ENCODE peak calls at places on chromosomes 5 and 9, in ten cellular contexts. G is lower leg skin; H is activated naive CD4-positive, alpha-beta T cell treated with anti-CD3 and anti-CD28 coated beads, Interleukin-2, amount 50 U/mL, for 72 hours; J is activated CD8-positive, alpha-beta memory T cell treated with anti-CD3 and anti-CD28 coated beads, Interleukin-2, amount 10 ng/mL, durations not matched to agents 7 days and 5 days; N is GM23248; A is GM12892; Y is anterior cingulate cortex; S is skeletal muscle cell; O is stimulated activated CD8-positive, alpha-beta memory T cell treated with anti-CD3 and anti-CD28 coated beads, Interleukin-15, amount 100 ng/mL, for 24 hours; D is Daoy. X is an unnamed sample.

GRCh38 chr9:6405371-6405770 is 7.6 kb upstream of the UHRF2 start:
- DNase-seq in G (no peak), H (no peak), J (no peak), N (no peak), A (no peak), Y (no peak), S (no peak), O (no peak), D (no peak), X (no peak)

GRCh38 chr5:113574417-113574816 is 60.9 kb downstream of the YTHDC2 start:
- DNase-seq in G (no peak), H (no peak), J (no peak), N (peak; percentile 78), A (no peak), Y (no peak), S (peak; percentile 61), O (no peak), D (peak; percentile 97), X (peak; percentile 51)

GRCh38 chr9:97938081-97938644 is at the start of gene HEMGN:
- DNase-seq in G (no peak), H (no peak), J (peak; percentile 59), N (no peak), A (no peak), Y (no peak), S (no peak), O (no peak), D (no peak), X (no peak)

GRCh38 chr9:128314697-128315096 is 7.5 kb downstream of the TRUB2 start:
- DNase-seq in G (no peak), H (no peak), J (no peak), N (no peak), A (no peak), Y (no peak), S (no peak), O (no peak), D (no peak), X (no peak)

GRCh38 chr9:2722715-2723114 is 5.4 kb downstream of the KCNV2 start:
- DNase-seq in G (no peak), H (no peak), J (no peak), N (peak; percentile 68), A (no peak), Y (no peak), S (peak; percentile 34), O (no peak), D (peak; percentile 15), X (peak; percentile 28)

GRCh38 chr5:179343021-179343781 is 2.1 kb downstream of the ADAMTS2 start:
- DNase-seq in G (no peak), H (no peak), J (no peak), N (peak; percentile 43), A (no peak), Y (no peak), S (no peak), O (no peak), D (no peak), X (no peak)

GRCh38 chr5:76358-77169 is 15.4 kb upstream of the PLEKHG4B start:
- DNase-seq in G (peak; percentile 75), H (no peak), J (peak; percentile 15), N (no peak), A (no peak), Y (no peak), S (no peak), O (no peak), D (no peak), X (no peak)

GRCh38 chr5:100905259-100905914 is 2.3 kb upstream of the ST8SIA4 start:
- DNase-seq in G (no peak), H (no peak), J (peak; percentile 50), N (no peak), A (no peak), Y (no peak), S (no peak), O (no peak), D (no peak), X (no peak)

GRCh38 chr5:2841208-2841607 is 89.7 kb upstream of the IRX2 start:
- DNase-seq in G (no peak), H (no peak), J (no peak), N (no peak), A (no peak), Y (no peak), S (no peak), O (no peak), D (peak; percentile 50), X (no peak)

GRCh38 chr5:118606940-118607339 is 381.4 kb downstream of the DTWD2 start:
- DNase-seq in G (no peak), H (no peak), J (no peak), N (no peak), A (no peak), Y (no peak), S (no peak), O (no peak), D (no peak), X (no peak)

GRCh38 chr5:150615141-150615699 is 25.2 kb upstream of the SYNPO start:
- DNase-seq in G (no peak), H (no peak), J (no peak), N (peak; percentile 83), A (no peak), Y (no peak), S (no peak), O (no peak), D (peak; percentile 38), X (peak; percentile 39)

GRCh38 chr5:151106073-151106472 is 25.2 kb upstream of the TNIP1 start:
- DNase-seq in G (no peak), H (no peak), J (no peak), N (no peak), A (no peak), Y (no peak), S (no peak), O (no peak), D (no peak), X (no peak)

GRCh38 chr5:67887648-67888047 is 327.9 kb upstream of the PIK3R1 start:
- DNase-seq in G (no peak), H (no peak), J (no peak), N (no peak), A (no peak), Y (no peak), S (no peak), O (no peak), D (no peak), X (no peak)

GRCh38 chr9:131015876-131016397 is 7.0 kb downstream of the LAMC3 start:
- DNase-seq in G (no peak), H (no peak), J (no peak), N (no peak), A (no peak), Y (no peak), S (no peak), O (no peak), D (no peak), X (no peak)

GRCh38 chr5:134125195-134126015 is 10.9 kb downstream of the TCF7 start:
- DNase-seq in G (no peak), H (peak; percentile 80), J (no peak), N (peak; percentile 99), A (no peak), Y (peak; percentile 24), S (peak; percentile 71), O (no peak), D (peak; percentile 97), X (peak; percentile 95)

GRCh38 chr5:103454774-103455173 is 107.8 kb downstream of the NUDT12 start:
- DNase-seq in G (no peak), H (no peak), J (no peak), N (peak; percentile 39), A (no peak), Y (no peak), S (no peak), O (no peak), D (no peak), X (no peak)

GRCh38 chr5:69188811-69189161 is 597 bp upstream of the CENPH start:
- DNase-seq in G (no peak), H (no peak), J (no peak), N (no peak), A (no peak), Y (no peak), S (no peak), O (no peak), D (no peak), X (no peak)

GRCh38 chr9:39108145-39108544 is 179.8 kb downstream of the CNTNAP3 start:
- DNase-seq in G (no peak), H (no peak), J (no peak), N (no peak), A (no peak), Y (no peak), S (no peak), O (no peak), D (peak; percentile 0), X (no peak)

GRCh38 chr5:149273237-149273636 is 1.6 kb downstream of the AFAP1L1 start:
- DNase-seq in G (no peak), H (no peak), J (no peak), N (no peak), A (no peak), Y (no peak), S (no peak), O (no peak), D (no peak), X (no peak)

GRCh38 chr9:98190757-98191105 is 1.7 kb downstream of the CORO2A start:
- DNase-seq in G (no peak), H (no peak), J (no peak), N (no peak), A (no peak), Y (no peak), S (no peak), O (no peak), D (no peak), X (no peak)

GRCh38 chr5:131792900-131793299 is 3.9 kb downstream of the FNIP1 start:
- DNase-seq in G (no peak), H (no peak), J (no peak), N (peak; percentile 33), A (no peak), Y (no peak), S (no peak), O (no peak), D (no peak), X (no peak)

GRCh38 chr5:65137631-65138030 is 344.1 kb downstream of the ADAMTS6 start:
- DNase-seq in G (no peak), H (no peak), J (no peak), N (no peak), A (no peak), Y (no peak), S (no peak), O (no peak), D (no peak), X (peak; percentile 46)

GRCh38 chr9:98157372-98157771 is 35.1 kb downstream of the CORO2A start:
- DNase-seq in G (no peak), H (no peak), J (no peak), N (no peak), A (no peak), Y (no peak), S (no peak), O (no peak), D (no peak), X (no peak)

GRCh38 chr5:172235132-172235780 is 41.3 kb downstream of the EFCAB9 start:
- DNase-seq in G (no peak), H (no peak), J (no peak), N (peak; percentile 13), A (no peak), Y (no peak), S (no peak), O (no peak), D (no peak), X (peak; percentile 4)

GRCh38 chr5:119470851-119471451 is 18.7 kb downstream of the HSD17B4 start:
- DNase-seq in G (no peak), H (no peak), J (no peak), N (peak; percentile 56), A (no peak), Y (no peak), S (no peak), O (no peak), D (peak; percentile 16), X (peak; percentile 18)

GRCh38 chr5:1354491-1355033 is 9.7 kb upstream of the CLPTM1L start:
- DNase-seq in G (no peak), H (no peak), J (no peak), N (no peak), A (no peak), Y (no peak), S (no peak), O (no peak), D (no peak), X (no peak)

GRCh38 chr5:77101298-77101697 is 14.2 kb upstream of the ZBED3 start:
- DNase-seq in G (no peak), H (no peak), J (no peak), N (peak; percentile 91), A (no peak), Y (peak; percentile 5), S (peak; percentile 50), O (no peak), D (peak; percentile 65), X (peak; percentile 67)

GRCh38 chr9:21597284-21597683 is 115.2 kb upstream of the IFNE start:
- DNase-seq in G (no peak), H (no peak), J (no peak), N (no peak), A (no peak), Y (no peak), S (no peak), O (no peak), D (no peak), X (no peak)